ENCODE peak calls at places on chromosomes 5 and 9, in five cellular contexts. X, D, R, Q and H are unnamed samples.

GRCh38 chr5:1195916-1196315 is 5.5 kb upstream of the SLC6A19 start:
- DNase-seq in X (no peak), R (no peak), Q (no peak), D (no peak), H (no peak)

GRCh38 chr5:146860213-146860891 is 18.2 kb downstream of the PPP2R2B start:
- DNase-seq in D (no peak), X (no peak), R (no peak), Q (no peak), H (no peak)

GRCh38 chr5:1311443-1312055 is 16.7 kb upstream of the TERT start:
- DNase-seq in X (no peak), R (no peak), Q (no peak), D (no peak), H (no peak)

GRCh38 chr5:34571380-34572041 is 84.6 kb upstream of the RAI14 start:
- DNase-seq in Q (no peak), X (no peak), R (no peak), D (no peak), H (no peak)

GRCh38 chr5:178080618-178081410 is 32.5 kb upstream of the N4BP3 start:
- DNase-seq in Q (no peak), R (no peak), D (no peak), X (no peak), H (no peak)

GRCh38 chr5:148998174-148998797 is 64.6 kb downstream of the SH3TC2 start:
- DNase-seq in Q (no peak), D (peak), X (no peak), R (peak), H (no peak)

GRCh38 chr5:160837211-160837610 is 14.8 kb downstream of the ATP10B start:
- DNase-seq in X (no peak), Q (no peak), R (no peak), D (no peak), H (no peak)

GRCh38 chr5:124289641-124290201 is 456.7 kb downstream of the ZNF608 start:
- DNase-seq in D (no peak), X (no peak), Q (peak), R (no peak), H (no peak)

GRCh38 chr9:110543631-110544051 is 35.9 kb downstream of the SVEP1 start:
- DNase-seq in Q (no peak), D (no peak), R (no peak), X (no peak), H (no peak)

GRCh38 chr9:135209852-135210251 is 122.4 kb downstream of the OLFM1 start:
- DNase-seq in R (no peak), D (no peak), Q (no peak), X (no peak), H (no peak)

GRCh38 chr9:125380406-125380805 is 118.8 kb downstream of the GAPVD1 start:
- DNase-seq in R (no peak), D (no peak), X (no peak), Q (no peak), H (no peak)

GRCh38 chr5:133977858-133978257 is 9.4 kb upstream of the C5orf15 start:
- DNase-seq in R (no peak), Q (no peak), D (no peak), X (no peak), H (no peak)

GRCh38 chr9:35945341-35946018 is 12.5 kb downstream of the OR2S2 start:
- DNase-seq in D (peak), Q (peak), R (peak), X (no peak), H (peak)

GRCh38 chr5:141245250-141245717 is at the start of gene PCDHB15:
- DNase-seq in X (no peak), Q (no peak), D (no peak), R (peak), H (no peak)

GRCh38 chr5:68460147-68460760 is 244.7 kb downstream of the PIK3R1 start:
- DNase-seq in R (peak), X (no peak), D (peak), Q (no peak), H (no peak)

GRCh38 chr5:5422819-5423515 is 490 bp downstream of the ICE1 start:
- DNase-seq in X (no peak), D (no peak), Q (no peak), R (peak), H (no peak)

GRCh38 chr5:109218767-109219166 is 191.0 kb downstream of the PJA2 start:
- DNase-seq in D (no peak), Q (no peak), X (no peak), R (no peak), H (no peak)

GRCh38 chr5:21774791-21775190 is 1078.4 kb downstream of the CDH12 start:
- DNase-seq in X (no peak), Q (no peak), D (no peak), R (no peak), H (no peak)

GRCh38 chr5:170250810-170251317 is 18.1 kb downstream of the C5orf58 start:
- DNase-seq in R (no peak), X (no peak), D (no peak), Q (no peak), H (no peak)

GRCh38 chr5:170252109-170252508 is 19.3 kb downstream of the C5orf58 start:
- DNase-seq in R (no peak), D (no peak), Q (no peak), X (no peak), H (no peak)

GRCh38 chr5:170252710-170253350 is 20.0 kb downstream of the C5orf58 start:
- DNase-seq in Q (no peak), X (no peak), D (no peak), R (no peak), H (no peak)

GRCh38 chr5:170249360-170249759 is 16.6 kb downstream of the C5orf58 start:
- DNase-seq in X (no peak), R (no peak), Q (no peak), D (no peak), H (no peak)

DNA sequence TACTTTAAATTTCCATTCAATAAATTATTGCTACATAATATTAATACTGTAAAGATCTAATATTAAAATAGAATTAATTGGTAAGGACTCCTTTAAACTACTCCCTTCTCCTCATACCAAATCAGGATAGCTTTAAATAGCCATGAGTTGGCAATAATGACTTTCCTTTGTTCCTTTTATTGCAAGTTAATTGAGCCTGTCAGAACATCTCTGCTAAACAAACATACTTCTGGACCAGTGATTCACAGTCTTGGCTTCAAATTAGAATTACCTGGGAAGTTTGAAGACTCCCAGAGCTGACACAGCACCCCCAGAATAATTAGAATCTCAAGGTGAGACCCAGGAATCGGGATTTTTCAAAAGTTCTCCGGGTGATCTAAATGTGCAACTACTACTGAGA is 18.7 kb downstream of the C5orf58 start:
- DNase-seq in X (no peak), D (no peak), Q (no peak), R (no peak), H (no peak)
- TF ChIP-seq POLR2AphosphoS5 in X (no peak), D (no peak), Q (no peak), R (no peak), H (no peak)

GRCh38 chr5:15499528-15500325 is at the start of gene FBXL7:
- DNase-seq in R (no peak), X (no peak), Q (peak), D (peak), H (no peak)
- TF ChIP-seq TAF1 in R (no peak), X (no peak), Q (peak), D (no peak), H (no peak)

GRCh38 chr9:128882677-128883590 is 1.0 kb downstream of the LRRC8A start:
- DNase-seq in D (no peak), Q (no peak), X (no peak), R (peak), H (no peak)

GRCh38 chr9:128884164-128884563 is 2.2 kb downstream of the LRRC8A start:
- DNase-seq in R (no peak), X (no peak), Q (no peak), D (no peak), H (no peak)

GRCh38 chr9:128881627-128881883 is 195 bp downstream of the KYAT1 start:
- DNase-seq in X (no peak), Q (no peak), R (no peak), D (no peak), H (no peak)

GRCh38 chr9:128885376-128885775 is 3.4 kb downstream of the LRRC8A start:
- DNase-seq in R (no peak), X (no peak), D (no peak), Q (no peak), H (no peak)

GRCh38 chr9:128881884-128882676 is at the start of the genes KYAT1 and LRRC8A:
- DNase-seq in X (peak), R (peak), D (peak), Q (peak), H (peak)
- TF ChIP-seq POLR2A in X (peak), R (peak), D (peak), Q (peak), H (peak)

GRCh38 chr5:170280090-170280493 is 17.5 kb downstream of the LCP2 start:
- DNase-seq in D (no peak), R (no peak), X (no peak), Q (no peak), H (no peak)
- TF ChIP-seq POLR2AphosphoS5 in D (no peak), R (no peak), X (no peak), Q (no peak), H (no peak)

GRCh38 chr5:32272746-32273145 is 40.0 kb downstream of the MTMR12 start:
- DNase-seq in X (no peak), D (no peak), R (no peak), Q (no peak), H (no peak)

GRCh38 chr5:32276173-32276853 is 36.4 kb downstream of the MTMR12 start:
- DNase-seq in Q (peak), D (no peak), R (no peak), X (no peak), H (no peak)

GRCh38 chr5:32277782-32278181 is 35.0 kb downstream of the MTMR12 start:
- DNase-seq in Q (no peak), D (no peak), X (no peak), R (no peak), H (no peak)

GRCh38 chr5:32275421-32275765 is 37.3 kb downstream of the MTMR12 start:
- DNase-seq in Q (no peak), D (no peak), R (no peak), X (no peak), H (no peak)

DNA sequence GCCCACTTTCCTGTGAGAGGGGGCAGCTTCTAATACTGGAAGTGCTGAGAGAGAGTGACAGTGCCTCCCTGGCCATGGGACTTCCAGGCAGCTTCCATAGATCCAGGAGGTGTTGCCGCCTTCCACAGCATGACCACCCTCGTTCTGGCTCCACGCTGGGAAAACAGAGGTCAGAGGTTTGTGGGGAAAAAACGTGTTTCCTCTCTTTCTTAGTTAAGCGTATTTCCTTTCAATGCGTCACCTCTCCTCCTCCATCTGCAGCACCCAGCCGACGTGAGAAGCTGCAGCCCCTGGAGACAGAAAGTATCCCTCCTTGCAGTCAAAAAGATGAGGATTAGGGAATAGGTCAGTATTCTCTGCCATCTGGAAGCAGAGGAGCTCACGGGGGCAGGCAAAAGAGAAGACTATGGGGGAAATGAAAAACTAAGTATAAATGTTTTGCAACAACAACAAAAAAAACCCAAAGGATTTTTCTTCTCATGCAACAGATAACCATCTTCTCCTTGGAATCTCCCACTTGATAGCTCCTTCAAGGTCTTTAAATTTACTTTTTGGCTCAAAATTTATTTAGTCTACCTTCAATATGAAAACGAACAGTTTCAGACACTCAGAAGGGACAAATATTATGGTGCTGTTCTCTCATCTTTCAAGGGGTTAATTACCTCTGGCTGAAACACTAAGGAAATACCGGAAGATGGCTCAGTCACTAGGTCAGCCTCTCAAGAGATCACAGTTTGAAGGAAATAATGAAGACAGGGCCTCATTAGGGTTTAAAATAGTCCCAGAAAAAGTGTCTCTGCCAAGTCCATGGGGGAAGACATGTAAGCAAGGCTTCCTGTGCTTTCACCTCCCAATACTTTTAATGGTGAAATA is 38.0 kb downstream of the MTMR12 start:
- DNase-seq in X (no peak), Q (no peak), D (no peak), R (no peak), H (no peak)
- TF ChIP-seq TAF1 in X (no peak), Q (no peak), D (no peak), R (no peak), H (no peak)

DNA sequence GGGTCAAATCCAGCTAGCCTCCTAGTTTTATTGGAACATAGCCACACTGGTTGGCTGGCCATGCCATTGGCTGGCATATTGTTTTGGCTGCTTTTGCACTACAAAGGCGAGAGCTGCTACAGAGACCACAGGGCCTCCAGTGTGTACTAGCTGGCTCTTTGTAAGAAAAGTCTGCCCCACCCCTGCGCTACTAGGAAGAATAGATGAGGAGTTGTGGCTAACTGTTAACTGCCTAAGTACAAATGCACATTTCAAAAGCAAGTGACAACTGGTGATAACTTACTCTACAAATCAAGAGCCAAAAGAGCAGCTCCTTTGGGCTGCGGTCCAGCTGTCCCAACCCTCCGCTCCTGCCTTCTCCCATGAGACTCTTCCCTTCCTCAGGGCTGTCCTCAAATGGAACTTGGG is 63.9 kb downstream of the SERINC5 start:
- DNase-seq in R (peak), Q (peak), D (no peak), X (no peak), H (no peak)
- TF ChIP-seq POLR2A in R (no peak), Q (peak), D (no peak), X (no peak), H (no peak)

GRCh38 chr9:94932647-94933415 is 206.3 kb downstream of the AOPEP start:
- DNase-seq in D (no peak), R (no peak), X (no peak), Q (no peak), H (no peak)

GRCh38 chr9:94935396-94935795 is 208.9 kb downstream of the AOPEP start:
- DNase-seq in Q (no peak), R (no peak), X (no peak), D (no peak), H (no peak)

GRCh38 chr9:94934816-94935328 is 208.4 kb downstream of the AOPEP start:
- DNase-seq in Q (no peak), D (no peak), X (no peak), R (no peak), H (no peak)

GRCh38 chr9:94931725-94932124 is 205.2 kb downstream of the AOPEP start:
- DNase-seq in Q (no peak), R (peak), X (no peak), D (no peak), H (no peak)

DNA sequence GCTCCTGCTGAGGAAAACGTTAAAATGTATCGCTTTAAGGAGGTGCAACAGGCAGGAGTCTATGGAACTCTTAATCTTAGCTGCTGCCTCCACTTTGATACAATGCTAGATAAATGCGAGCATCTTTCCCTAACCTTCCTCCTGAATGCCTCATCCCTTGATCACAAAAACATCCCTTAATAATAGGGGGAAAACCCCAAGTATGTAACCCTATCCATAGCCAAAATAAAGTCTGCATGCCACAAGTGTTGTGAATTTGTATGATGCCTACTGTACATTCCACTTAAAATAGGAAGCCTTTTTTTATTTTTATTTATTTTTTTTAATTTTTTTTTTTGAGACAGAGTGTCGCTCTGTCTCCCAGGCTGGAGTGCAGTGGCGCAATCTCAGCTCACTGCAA is 206.9 kb downstream of the AOPEP start:
- DNase-seq in Q (no peak), D (no peak), R (no peak), X (no peak), H (no peak)
- TF ChIP-seq POLR2AphosphoS5 in Q (no peak), D (no peak), R (no peak), X (no peak), H (no peak)

GRCh38 chr5:14295610-14296009 is 152.5 kb downstream of the TRIO start:
- DNase-seq in D (no peak), X (no peak), R (no peak), Q (no peak), H (no peak)
- TF ChIP-seq TAF1 in D (no peak), X (no peak), R (no peak), Q (no peak), H (no peak)